ENCODE peak calls at places on chromosome 7, in nine cellular contexts. One of them, this sample, is unnamed.

GRCh38 chr7:150568714-150569113 is 1.5 kb downstream of the GIMAP4 start:
- DNase-seq in cardiac muscle cell: no peak
- DNase-seq in mesothelial cell of epicardium: no peak
- DNase-seq in left ventricle myocardium inferior: no peak
- DNase-seq in AG04450: no peak
- DNase-seq in astrocyte of the spinal cord: no peak
- DNase-seq in heart right ventricle: no peak
- DNase-seq in upper lobe of left lung: no peak
- DNase-seq in neural progenitor cell: no peak
- DNase-seq in this sample: no peak

GRCh38 chr7:157434231-157434630 is 97.4 kb downstream of the DNAJB6 start:
- DNase-seq in AG04450: no peak
- DNase-seq in left ventricle myocardium inferior: no peak
- DNase-seq in neural progenitor cell: no peak
- DNase-seq in mesothelial cell of epicardium: no peak
- DNase-seq in cardiac muscle cell: no peak
- DNase-seq in astrocyte of the spinal cord: no peak
- DNase-seq in upper lobe of left lung: no peak
- DNase-seq in heart right ventricle: no peak
- DNase-seq in this sample: no peak

GRCh38 chr7:16357921-16358320 is 63.4 kb downstream of the CRPPA start:
- DNase-seq in upper lobe of left lung: no peak
- DNase-seq in neural progenitor cell: peak; percentile 11
- DNase-seq in heart right ventricle: peak; percentile 14
- DNase-seq in cardiac muscle cell: no peak
- DNase-seq in astrocyte of the spinal cord: no peak
- DNase-seq in mesothelial cell of epicardium: no peak
- DNase-seq in AG04450: no peak
- DNase-seq in left ventricle myocardium inferior: no peak
- DNase-seq in this sample: no peak

GRCh38 chr7:92767427-92767826 is 68.9 kb downstream of the CDK6 start:
- DNase-seq in left ventricle myocardium inferior: no peak
- DNase-seq in upper lobe of left lung: no peak
- DNase-seq in cardiac muscle cell: no peak
- DNase-seq in AG04450: no peak
- DNase-seq in mesothelial cell of epicardium: no peak
- DNase-seq in neural progenitor cell: no peak
- DNase-seq in astrocyte of the spinal cord: peak; percentile 52
- DNase-seq in heart right ventricle: no peak
- DNase-seq in this sample: no peak

GRCh38 chr7:74174606-74175082 is 488 bp downstream of the EIF4H start:
- DNase-seq in mesothelial cell of epicardium: peak; percentile 29
- DNase-seq in upper lobe of left lung: no peak
- DNase-seq in AG04450: no peak
- DNase-seq in neural progenitor cell: peak; percentile 75
- DNase-seq in left ventricle myocardium inferior: peak; percentile 27
- DNase-seq in heart right ventricle: peak; percentile 41
- DNase-seq in astrocyte of the spinal cord: peak; percentile 45
- DNase-seq in cardiac muscle cell: peak; percentile 73
- DNase-seq in this sample: peak; percentile 35

GRCh38 chr7:101549734-101550133 is 79.4 kb downstream of the MYL10 start:
- DNase-seq in left ventricle myocardium inferior: no peak
- DNase-seq in cardiac muscle cell: no peak
- DNase-seq in mesothelial cell of epicardium: no peak
- DNase-seq in astrocyte of the spinal cord: no peak
- DNase-seq in upper lobe of left lung: no peak
- DNase-seq in heart right ventricle: no peak
- DNase-seq in AG04450: no peak
- DNase-seq in neural progenitor cell: no peak
- DNase-seq in this sample: no peak

GRCh38 chr7:20114463-20114862 is 102.7 kb downstream of the MACC1 start:
- DNase-seq in upper lobe of left lung: no peak
- DNase-seq in mesothelial cell of epicardium: no peak
- DNase-seq in left ventricle myocardium inferior: no peak
- DNase-seq in AG04450: no peak
- DNase-seq in heart right ventricle: peak; percentile 12
- DNase-seq in neural progenitor cell: peak; percentile 17
- DNase-seq in cardiac muscle cell: no peak
- DNase-seq in astrocyte of the spinal cord: no peak
- DNase-seq in this sample: no peak

GRCh38 chr7:123864966-123865365 is 20.0 kb downstream of the HYAL4 start:
- DNase-seq in mesothelial cell of epicardium: no peak
- DNase-seq in AG04450: no peak
- DNase-seq in left ventricle myocardium inferior: no peak
- DNase-seq in astrocyte of the spinal cord: peak; percentile 10
- DNase-seq in cardiac muscle cell: no peak
- DNase-seq in neural progenitor cell: no peak
- DNase-seq in heart right ventricle: no peak
- DNase-seq in upper lobe of left lung: no peak
- DNase-seq in this sample: no peak

GRCh38 chr7:106031271-106032029 is 68.4 kb downstream of the CDHR3 start:
- DNase-seq in neural progenitor cell: no peak
- DNase-seq in upper lobe of left lung: peak; percentile 60
- DNase-seq in left ventricle myocardium inferior: no peak
- DNase-seq in heart right ventricle: no peak
- DNase-seq in astrocyte of the spinal cord: no peak
- DNase-seq in cardiac muscle cell: peak; percentile 65
- DNase-seq in AG04450: no peak
- DNase-seq in mesothelial cell of epicardium: no peak
- DNase-seq in this sample: no peak

GRCh38 chr7:22361795-22362194 is 4.8 kb upstream of the RAPGEF5 start:
- DNase-seq in neural progenitor cell: no peak
- DNase-seq in AG04450: no peak
- DNase-seq in left ventricle myocardium inferior: no peak
- DNase-seq in heart right ventricle: no peak
- DNase-seq in upper lobe of left lung: no peak
- DNase-seq in mesothelial cell of epicardium: no peak
- DNase-seq in cardiac muscle cell: no peak
- DNase-seq in astrocyte of the spinal cord: no peak
- DNase-seq in this sample: no peak

GRCh38 chr7:131625817-131626372 is 69.5 kb upstream of the PODXL start:
- DNase-seq in astrocyte of the spinal cord: peak; percentile 56
- DNase-seq in cardiac muscle cell: peak; percentile 51
- DNase-seq in upper lobe of left lung: no peak
- DNase-seq in AG04450: peak; percentile 30
- DNase-seq in mesothelial cell of epicardium: no peak
- DNase-seq in left ventricle myocardium inferior: peak; percentile 64
- DNase-seq in neural progenitor cell: peak; percentile 78
- DNase-seq in heart right ventricle: peak; percentile 73
- DNase-seq in this sample: no peak

GRCh38 chr7:70734436-70734835 is 397.5 kb upstream of the GALNT17 start:
- DNase-seq in AG04450: no peak
- DNase-seq in heart right ventricle: no peak
- DNase-seq in astrocyte of the spinal cord: no peak
- DNase-seq in neural progenitor cell: no peak
- DNase-seq in left ventricle myocardium inferior: no peak
- DNase-seq in mesothelial cell of epicardium: no peak
- DNase-seq in cardiac muscle cell: no peak
- DNase-seq in upper lobe of left lung: no peak
- DNase-seq in this sample: no peak

GRCh38 chr7:39951943-39952194 is 1.8 kb downstream of the CDK13 start:
- DNase-seq in AG04450: no peak
- DNase-seq in heart right ventricle: no peak
- DNase-seq in left ventricle myocardium inferior: no peak
- DNase-seq in cardiac muscle cell: no peak
- DNase-seq in astrocyte of the spinal cord: peak; percentile 6
- DNase-seq in upper lobe of left lung: no peak
- DNase-seq in neural progenitor cell: no peak
- DNase-seq in mesothelial cell of epicardium: no peak
- DNase-seq in this sample: no peak

GRCh38 chr7:32062150-32062549 is 8.1 kb downstream of the PDE1C start:
- DNase-seq in AG04450: no peak
- DNase-seq in heart right ventricle: peak; percentile 37
- DNase-seq in astrocyte of the spinal cord: peak; percentile 49
- DNase-seq in cardiac muscle cell: peak; percentile 51
- DNase-seq in neural progenitor cell: peak; percentile 68
- DNase-seq in mesothelial cell of epicardium: no peak
- DNase-seq in upper lobe of left lung: no peak
- DNase-seq in left ventricle myocardium inferior: no peak
- DNase-seq in this sample: peak; percentile 34

GRCh38 chr7:155198901-155199845 is 98.5 kb upstream of the INSIG1 start:
- DNase-seq in heart right ventricle: no peak
- DNase-seq in astrocyte of the spinal cord: peak; percentile 38
- DNase-seq in AG04450: peak; percentile 30
- DNase-seq in upper lobe of left lung: no peak
- DNase-seq in left ventricle myocardium inferior: no peak
- DNase-seq in neural progenitor cell: no peak
- DNase-seq in cardiac muscle cell: no peak
- DNase-seq in mesothelial cell of epicardium: no peak
- DNase-seq in this sample: no peak

GRCh38 chr7:142477079-142477651 is 219.3 kb upstream of the PRSS58 start:
- DNase-seq in heart right ventricle: no peak
- DNase-seq in left ventricle myocardium inferior: no peak
- DNase-seq in upper lobe of left lung: no peak
- DNase-seq in cardiac muscle cell: no peak
- DNase-seq in astrocyte of the spinal cord: peak; percentile 78
- DNase-seq in mesothelial cell of epicardium: no peak
- DNase-seq in neural progenitor cell: no peak
- DNase-seq in AG04450: no peak
- DNase-seq in this sample: no peak

GRCh38 chr7:142482899-142483658 is 225.2 kb upstream of the PRSS58 start:
- DNase-seq in left ventricle myocardium inferior: no peak
- DNase-seq in astrocyte of the spinal cord: peak; percentile 51
- DNase-seq in upper lobe of left lung: no peak
- DNase-seq in neural progenitor cell: peak; percentile 67
- DNase-seq in cardiac muscle cell: peak; percentile 61
- DNase-seq in heart right ventricle: no peak
- DNase-seq in AG04450: no peak
- DNase-seq in mesothelial cell of epicardium: no peak
- DNase-seq in this sample: no peak

GRCh38 chr7:142476077-142476476 is 218.2 kb upstream of the PRSS58 start:
- DNase-seq in neural progenitor cell: no peak
- DNase-seq in AG04450: no peak
- DNase-seq in upper lobe of left lung: no peak
- DNase-seq in astrocyte of the spinal cord: peak; percentile 41
- DNase-seq in heart right ventricle: no peak
- DNase-seq in mesothelial cell of epicardium: no peak
- DNase-seq in left ventricle myocardium inferior: no peak
- DNase-seq in cardiac muscle cell: no peak
- DNase-seq in this sample: no peak

GRCh38 chr7:142481548-142481947 is 223.7 kb upstream of the PRSS58 start:
- DNase-seq in left ventricle myocardium inferior: no peak
- DNase-seq in astrocyte of the spinal cord: peak; percentile 30
- DNase-seq in mesothelial cell of epicardium: no peak
- DNase-seq in neural progenitor cell: peak; percentile 7
- DNase-seq in heart right ventricle: no peak
- DNase-seq in cardiac muscle cell: no peak
- DNase-seq in AG04450: no peak
- DNase-seq in upper lobe of left lung: no peak
- DNase-seq in this sample: no peak

GRCh38 chr7:142478479-142479220 is 220.8 kb upstream of the PRSS58 start:
- DNase-seq in mesothelial cell of epicardium: no peak
- DNase-seq in heart right ventricle: no peak
- DNase-seq in upper lobe of left lung: no peak
- DNase-seq in astrocyte of the spinal cord: peak; percentile 62
- DNase-seq in AG04450: no peak
- DNase-seq in left ventricle myocardium inferior: no peak
- DNase-seq in neural progenitor cell: peak; percentile 33
- DNase-seq in cardiac muscle cell: peak; percentile 37
- DNase-seq in this sample: no peak
- TF ChIP-seq CTCF in mesothelial cell of epicardium: peak; percentile 48
- TF ChIP-seq CTCF in heart right ventricle: peak; percentile 46
- TF ChIP-seq CTCF in upper lobe of left lung: peak; percentile 61
- TF ChIP-seq CTCF in astrocyte of the spinal cord: peak; percentile 70
- TF ChIP-seq CTCF in AG04450: peak; percentile 61
- TF ChIP-seq CTCF in left ventricle myocardium inferior: peak; percentile 59
- TF ChIP-seq CTCF in neural progenitor cell: peak; percentile 70
- TF ChIP-seq CTCF in cardiac muscle cell: peak; percentile 78
- TF ChIP-seq CTCF in this sample: no peak

GRCh38 chr7:99540542-99540941 is 11.4 kb downstream of the FAM200A start:
- DNase-seq in upper lobe of left lung: no peak
- DNase-seq in left ventricle myocardium inferior: no peak
- DNase-seq in cardiac muscle cell: no peak
- DNase-seq in heart right ventricle: no peak
- DNase-seq in neural progenitor cell: no peak
- DNase-seq in mesothelial cell of epicardium: no peak
- DNase-seq in astrocyte of the spinal cord: no peak
- DNase-seq in AG04450: no peak
- DNase-seq in this sample: no peak
- TF ChIP-seq CTCF in upper lobe of left lung: no peak
- TF ChIP-seq CTCF in left ventricle myocardium inferior: no peak
- TF ChIP-seq CTCF in cardiac muscle cell: no peak
- TF ChIP-seq CTCF in heart right ventricle: no peak
- TF ChIP-seq CTCF in neural progenitor cell: no peak
- TF ChIP-seq CTCF in mesothelial cell of epicardium: no peak
- TF ChIP-seq CTCF in astrocyte of the spinal cord: no peak
- TF ChIP-seq CTCF in AG04450: no peak
- TF ChIP-seq CTCF in this sample: no peak

GRCh38 chr7:41891967-41892755 is 189.3 kb upstream of the INHBA start:
- DNase-seq in left ventricle myocardium inferior: no peak
- DNase-seq in cardiac muscle cell: peak; percentile 28
- DNase-seq in astrocyte of the spinal cord: no peak
- DNase-seq in heart right ventricle: peak; percentile 24
- DNase-seq in neural progenitor cell: peak; percentile 28
- DNase-seq in mesothelial cell of epicardium: no peak
- DNase-seq in upper lobe of left lung: no peak
- DNase-seq in AG04450: no peak
- DNase-seq in this sample: no peak
- TF ChIP-seq CTCF in left ventricle myocardium inferior: no peak
- TF ChIP-seq CTCF in cardiac muscle cell: no peak
- TF ChIP-seq CTCF in astrocyte of the spinal cord: no peak
- TF ChIP-seq CTCF in heart right ventricle: no peak
- TF ChIP-seq CTCF in neural progenitor cell: peak; percentile 43
- TF ChIP-seq CTCF in mesothelial cell of epicardium: no peak
- TF ChIP-seq CTCF in upper lobe of left lung: no peak
- TF ChIP-seq CTCF in AG04450: no peak
- TF ChIP-seq CTCF in this sample: no peak

DNA sequence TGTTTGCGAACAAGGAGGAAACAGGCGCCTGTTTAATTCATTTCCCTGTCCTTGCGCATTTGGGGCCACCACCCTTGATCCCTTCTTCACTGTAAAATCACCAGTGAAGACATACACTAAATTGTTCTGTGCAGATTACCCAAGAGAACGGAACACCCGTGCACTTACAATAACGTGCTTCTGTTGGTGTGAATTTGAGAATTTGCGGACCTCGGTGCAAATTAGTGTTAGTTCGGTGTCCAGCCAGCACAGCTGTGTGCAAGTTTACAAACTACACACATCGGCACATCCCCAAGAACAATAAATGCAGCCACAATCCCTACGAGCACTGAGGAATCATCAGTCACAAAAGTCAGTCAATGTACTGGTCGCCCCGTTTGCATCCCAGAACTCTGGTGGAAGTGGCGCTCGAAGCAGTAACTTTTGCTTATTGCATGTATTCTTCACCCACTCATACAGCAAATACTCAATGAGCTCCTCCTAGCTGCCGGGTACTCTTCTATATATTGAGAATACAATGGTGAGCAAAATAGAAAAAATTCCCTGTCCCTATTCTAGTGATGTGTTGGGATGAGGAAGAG is 791 bp upstream of the CNOT4 start:
- DNase-seq in astrocyte of the spinal cord: peak; percentile 35
- DNase-seq in upper lobe of left lung: no peak
- DNase-seq in AG04450: no peak
- DNase-seq in heart right ventricle: no peak
- DNase-seq in left ventricle myocardium inferior: no peak
- DNase-seq in cardiac muscle cell: no peak
- DNase-seq in neural progenitor cell: peak; percentile 3
- DNase-seq in mesothelial cell of epicardium: no peak
- DNase-seq in this sample: no peak
- TF ChIP-seq CTCF in astrocyte of the spinal cord: peak; percentile 17
- TF ChIP-seq CTCF in upper lobe of left lung: no peak
- TF ChIP-seq CTCF in AG04450: peak; percentile 40
- TF ChIP-seq CTCF in heart right ventricle: no peak
- TF ChIP-seq CTCF in left ventricle myocardium inferior: peak; percentile 19
- TF ChIP-seq CTCF in cardiac muscle cell: peak; percentile 23
- TF ChIP-seq CTCF in neural progenitor cell: no peak
- TF ChIP-seq CTCF in mesothelial cell of epicardium: no peak
- TF ChIP-seq CTCF in this sample: no peak

GRCh38 chr7:45890902-45891461 is 2.7 kb downstream of the IGFBP1 start:
- DNase-seq in astrocyte of the spinal cord: peak; percentile 60
- DNase-seq in heart right ventricle: no peak
- DNase-seq in AG04450: no peak
- DNase-seq in neural progenitor cell: peak; percentile 49
- DNase-seq in left ventricle myocardium inferior: no peak
- DNase-seq in upper lobe of left lung: no peak
- DNase-seq in cardiac muscle cell: peak; percentile 45
- DNase-seq in mesothelial cell of epicardium: no peak
- DNase-seq in this sample: no peak
- TF ChIP-seq CTCF in astrocyte of the spinal cord: peak; percentile 50
- TF ChIP-seq CTCF in heart right ventricle: peak; percentile 71
- TF ChIP-seq CTCF in AG04450: peak; percentile 71
- TF ChIP-seq CTCF in neural progenitor cell: peak; percentile 80
- TF ChIP-seq CTCF in left ventricle myocardium inferior: peak; percentile 75
- TF ChIP-seq CTCF in upper lobe of left lung: peak; percentile 28
- TF ChIP-seq CTCF in cardiac muscle cell: peak; percentile 60
- TF ChIP-seq CTCF in mesothelial cell of epicardium: peak; percentile 78
- TF ChIP-seq CTCF in this sample: no peak